ENCODE peak calls at places on chromosomes 3 and 15, in seven cellular contexts. M is astrocyte of the spinal cord, R is upper lobe of left lung, B is right atrium auricular region, V is AG09309, S is HCT116, E is SK-N-SH. N is an unnamed sample.

GRCh38 chr15:27201425-27201824 is 230.4 kb downstream of the GABRG3 start:
- DNase-seq in B (no peak), M (no peak), E (no peak), V (no peak), R (no peak), S (no peak), N (no peak)

GRCh38 chr15:99032935-99033334 is 25.3 kb upstream of the PGPEP1L start:
- DNase-seq in B (no peak), R (no peak), S (no peak), E (no peak), M (no peak), V (no peak), N (no peak)

GRCh38 chr3:161567962-161568361 is 71.4 kb downstream of the OTOL1 start:
- DNase-seq in R (no peak), V (peak), E (no peak), M (no peak), B (no peak), S (no peak), N (no peak)

GRCh38 chr3:124878561-124879394 is 8.4 kb downstream of the ITGB5 start:
- DNase-seq in V (peak), M (peak), E (no peak), R (no peak), B (peak), S (peak), N (no peak)

GRCh38 chr3:35946857-35947514 is 307.7 kb downstream of the ARPP21 start:
- DNase-seq in B (no peak), S (no peak), V (no peak), R (no peak), E (no peak), M (no peak), N (no peak)

GRCh38 chr3:195001961-195002861 is 268.7 kb downstream of the XXYLT1 start:
- DNase-seq in E (peak), V (no peak), M (peak), R (no peak), S (peak), B (peak), N (peak)

GRCh38 chr3:134803051-134803505 is 8.0 kb downstream of the EPHB1 start:
- DNase-seq in V (no peak), E (no peak), R (no peak), B (no peak), S (no peak), M (no peak), N (no peak)

GRCh38 chr3:36557021-36557707 is 176.9 kb downstream of the STAC start:
- DNase-seq in E (no peak), R (no peak), M (no peak), S (no peak), V (no peak), B (no peak), N (no peak)

GRCh38 chr15:60507596-60508424 is 28.9 kb upstream of the ICE2 start:
- DNase-seq in R (no peak), M (peak), S (peak), V (peak), E (peak), B (no peak), N (peak)

GRCh38 chr3:101384426-101384825 is 64.1 kb upstream of the IMPG2 start:
- DNase-seq in V (no peak), R (peak), E (no peak), M (no peak), B (no peak), S (no peak), N (no peak)

GRCh38 chr3:194540268-194540937 is 53.6 kb upstream of the ATP13A3 start:
- DNase-seq in E (no peak), R (no peak), S (no peak), V (no peak), B (peak), M (no peak), N (no peak)

GRCh38 chr3:45241206-45241605 is 15.1 kb upstream of the TMEM158 start:
- DNase-seq in S (no peak), B (no peak), R (no peak), V (no peak), M (no peak), E (no peak), N (no peak)

GRCh38 chr3:117084739-117085270 is 375.2 kb downstream of the TUSC7 start:
- DNase-seq in R (no peak), E (peak), M (no peak), V (no peak), S (no peak), B (no peak), N (no peak)

GRCh38 chr15:69908060-69908459 is 189.7 kb downstream of the TLE3 start:
- DNase-seq in B (no peak), S (no peak), V (no peak), M (no peak), E (no peak), R (no peak), N (no peak)

GRCh38 chr15:69460481-69460880 is 7.9 kb downstream of the RPLP1 start:
- DNase-seq in S (no peak), V (no peak), R (no peak), B (no peak), M (no peak), E (no peak), N (no peak)

GRCh38 chr15:69081310-69082004 is 67.0 kb downstream of the NOX5 start:
- DNase-seq in M (peak), B (peak), E (no peak), V (no peak), S (no peak), R (no peak), N (no peak)

GRCh38 chr3:193620055-193620454 is 27.0 kb downstream of the OPA1 start:
- DNase-seq in R (no peak), B (no peak), S (no peak), M (no peak), V (no peak), E (peak), N (no peak)

GRCh38 chr3:194306771-194307640 is 44.1 kb downstream of the CPN2 start:
- DNase-seq in S (no peak), E (no peak), M (no peak), R (no peak), V (no peak), B (no peak), N (no peak)

GRCh38 chr3:50139718-50140423 is 15.3 kb upstream of the SEMA3F start:
- DNase-seq in E (no peak), M (no peak), V (no peak), B (no peak), S (no peak), R (no peak), N (no peak)

GRCh38 chr15:83746231-83746630 is 92.3 kb downstream of the ADAMTSL3 start:
- DNase-seq in E (no peak), S (no peak), R (no peak), B (no peak), V (no peak), M (no peak), N (no peak)

GRCh38 chr3:186035277-186035676 is 73.6 kb downstream of the ETV5 start:
- DNase-seq in S (no peak), E (no peak), V (no peak), B (no peak), M (no peak), R (no peak), N (no peak)

GRCh38 chr15:91589360-91589759 is 264.1 kb upstream of the SLCO3A1 start:
- DNase-seq in R (no peak), B (no peak), V (no peak), S (no peak), M (no peak), E (no peak), N (no peak)

GRCh38 chr3:119295816-119296484 is 1.8 kb downstream of the ARHGAP31 start:
- DNase-seq in R (no peak), M (peak), S (no peak), B (no peak), V (peak), E (no peak), N (no peak)

GRCh38 chr3:190425833-190426232 is 23.9 kb downstream of the TMEM207 start:
- DNase-seq in R (no peak), S (no peak), V (no peak), B (no peak), E (no peak), M (no peak), N (no peak)

GRCh38 chr3:122307987-122308386 is 17.1 kb upstream of the CSTA start:
- DNase-seq in V (no peak), B (no peak), M (no peak), R (no peak), S (no peak), E (no peak), N (no peak)

GRCh38 chr3:140296796-140297352 is 361.9 kb downstream of the CLSTN2 start:
- DNase-seq in S (no peak), R (no peak), M (peak), E (no peak), B (no peak), V (peak), N (no peak)

GRCh38 chr3:64533565-64534317 is 154.1 kb downstream of the ADAMTS9 start:
- DNase-seq in V (peak), M (peak), E (peak), R (peak), S (peak), B (peak), N (peak)

GRCh38 chr15:89551502-89551901 is 23.8 kb upstream of the TICRR start:
- DNase-seq in B (no peak), S (no peak), M (no peak), V (no peak), E (no peak), R (no peak), N (no peak)

GRCh38 chr3:55173504-55173903 is 245.6 kb upstream of the LRTM1 start:
- DNase-seq in B (no peak), V (no peak), M (no peak), E (no peak), R (no peak), S (no peak), N (no peak)

GRCh38 chr15:75361361-75361988 is 6.9 kb downstream of the MAN2C1 start:
- DNase-seq in S (no peak), E (no peak), V (no peak), R (no peak), M (no peak), B (no peak), N (no peak)

GRCh38 chr15:75363786-75364185 is 4.6 kb downstream of the MAN2C1 start:
- DNase-seq in M (no peak), V (no peak), E (no peak), S (no peak), B (no peak), R (no peak), N (no peak)

GRCh38 chr15:75360856-75361255 is 7.6 kb downstream of the MAN2C1 start:
- DNase-seq in M (no peak), B (no peak), E (no peak), S (no peak), V (no peak), R (no peak), N (no peak)

GRCh38 chr15:75361989-75362641 is 6.3 kb downstream of the MAN2C1 start:
- DNase-seq in M (no peak), R (no peak), V (no peak), E (peak), S (no peak), B (no peak), N (no peak)

DNA sequence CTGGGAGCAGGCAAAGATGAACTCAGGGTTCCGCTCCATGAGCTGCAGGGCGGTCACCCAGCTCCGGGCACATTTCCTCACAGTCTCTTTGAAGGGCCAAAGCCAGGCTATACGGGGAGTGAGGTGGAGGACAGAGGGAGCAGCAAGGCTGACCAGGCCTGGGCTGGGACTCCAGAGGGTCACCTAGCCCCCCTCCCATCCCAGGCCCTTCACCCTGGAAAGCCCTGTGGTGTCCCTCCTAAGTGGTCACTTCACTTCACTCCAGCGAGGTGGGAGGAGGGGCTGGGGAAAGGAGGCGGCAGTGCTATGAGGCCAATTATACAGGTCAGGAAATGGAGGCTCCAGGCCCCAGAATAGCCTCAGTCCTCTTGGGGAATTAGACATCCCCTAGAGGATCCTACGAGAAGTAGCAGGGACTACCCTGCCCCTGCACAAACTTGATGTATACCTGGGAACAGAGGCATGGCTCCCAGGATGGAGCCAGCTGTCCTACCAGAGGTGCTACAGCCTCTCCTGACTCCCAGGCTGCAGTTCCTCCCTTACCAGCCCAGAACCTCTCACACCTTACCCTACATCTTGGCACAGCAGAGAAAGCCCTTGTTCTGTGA is 5.7 kb downstream of the MAN2C1 start:
- DNase-seq in B (no peak), E (no peak), M (no peak), R (no peak), V (no peak), S (no peak), N (no peak)
- TF ChIP-seq CTCF in B (no peak), E (no peak), M (no peak), R (no peak), V (no peak), S (no peak), N (no peak)

GRCh38 chr3:42092006-42092405 is 849 bp downstream of the TRAK1 start:
- DNase-seq in R (no peak), S (no peak), E (no peak), B (no peak), V (no peak), M (no peak), N (no peak)
- H3K4me3 ChIP-seq in R (peak), S (no peak), E (no peak), B (peak), V (peak), M (no peak), N (no peak)

DNA sequence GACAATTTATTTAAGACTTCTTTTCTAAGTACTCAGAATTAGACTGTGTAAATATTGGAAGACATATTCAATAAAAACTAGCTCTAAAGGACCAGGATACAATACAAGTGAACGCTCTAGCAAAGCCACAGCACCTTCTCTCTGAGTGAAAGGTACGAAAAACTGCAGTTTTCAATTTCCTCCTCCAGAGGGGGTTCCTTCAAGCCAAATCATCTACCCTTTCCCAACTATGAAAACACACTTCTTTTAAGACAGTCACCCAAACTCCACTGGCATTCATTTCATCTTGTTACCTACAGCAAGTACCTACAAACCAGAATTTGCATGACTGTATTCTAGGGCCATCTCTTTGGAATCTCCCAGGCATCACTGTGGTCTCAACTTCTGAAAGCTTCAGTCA is 165.8 kb downstream of the ERC2 start:
- DNase-seq in R (no peak), V (no peak), B (no peak), M (no peak), E (no peak), S (no peak), N (peak)
- TF ChIP-seq CTCF in R (no peak), V (peak), B (no peak), M (peak), E (peak), S (peak), N (no peak)

GRCh38 chr15:56295433-56295832 is 51.8 kb upstream of the RFX7 start:
- DNase-seq in B (no peak), V (no peak), R (no peak), M (no peak), S (no peak), E (no peak), N (no peak)
- H3K4me3 ChIP-seq in B (no peak), V (no peak), R (no peak), M (no peak), S (no peak), E (no peak), N (no peak)

DNA sequence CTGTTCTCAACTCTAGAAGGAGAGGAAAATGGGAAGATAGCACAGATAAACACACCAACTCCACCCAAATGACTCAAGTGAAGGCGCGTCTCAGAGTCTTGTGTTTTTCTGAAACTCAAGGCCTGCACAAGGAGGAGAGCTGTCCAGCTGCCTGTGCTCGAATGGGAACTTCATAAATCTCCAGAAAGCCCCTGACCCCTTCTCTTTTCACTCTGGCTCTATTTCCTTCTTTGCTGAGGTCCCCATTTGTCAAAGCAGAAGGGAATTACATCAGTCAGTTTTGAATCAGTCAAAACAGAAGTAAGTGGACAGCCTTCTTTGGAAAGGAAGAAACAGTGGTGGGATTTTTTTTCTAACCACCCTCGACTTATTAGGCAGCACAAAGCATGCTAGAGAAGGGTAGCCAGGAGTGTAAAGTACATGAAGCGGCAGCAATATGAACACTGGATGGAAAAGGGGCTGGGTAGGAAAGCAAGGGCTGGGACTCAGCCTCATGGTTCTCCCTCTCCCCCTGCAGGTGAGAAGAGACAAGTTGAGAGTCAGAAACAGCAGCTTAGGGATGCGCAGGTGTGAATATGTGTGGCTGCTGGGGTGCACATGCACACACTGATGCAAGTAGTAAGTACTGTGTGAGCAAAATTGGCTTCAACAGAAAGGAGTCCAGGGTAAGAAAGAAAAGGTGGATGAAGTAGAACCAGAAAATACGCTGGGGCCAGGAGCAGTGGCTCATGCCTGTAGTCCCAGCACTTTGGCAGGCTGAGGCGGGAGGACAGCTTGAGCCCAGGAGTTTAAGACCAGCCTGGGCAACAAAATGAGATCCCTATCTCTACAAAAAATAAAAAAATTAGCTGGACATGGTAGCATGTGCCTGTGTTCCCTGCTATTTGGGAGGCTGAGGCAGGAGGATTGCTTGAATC is 36.6 kb upstream of the MAGEF1 start:
- DNase-seq in B (no peak), M (no peak), E (peak), V (no peak), R (no peak), S (peak), N (peak)
- TF ChIP-seq CTCF in B (no peak), M (peak), E (peak), V (peak), R (no peak), S (peak), N (peak)

DNA sequence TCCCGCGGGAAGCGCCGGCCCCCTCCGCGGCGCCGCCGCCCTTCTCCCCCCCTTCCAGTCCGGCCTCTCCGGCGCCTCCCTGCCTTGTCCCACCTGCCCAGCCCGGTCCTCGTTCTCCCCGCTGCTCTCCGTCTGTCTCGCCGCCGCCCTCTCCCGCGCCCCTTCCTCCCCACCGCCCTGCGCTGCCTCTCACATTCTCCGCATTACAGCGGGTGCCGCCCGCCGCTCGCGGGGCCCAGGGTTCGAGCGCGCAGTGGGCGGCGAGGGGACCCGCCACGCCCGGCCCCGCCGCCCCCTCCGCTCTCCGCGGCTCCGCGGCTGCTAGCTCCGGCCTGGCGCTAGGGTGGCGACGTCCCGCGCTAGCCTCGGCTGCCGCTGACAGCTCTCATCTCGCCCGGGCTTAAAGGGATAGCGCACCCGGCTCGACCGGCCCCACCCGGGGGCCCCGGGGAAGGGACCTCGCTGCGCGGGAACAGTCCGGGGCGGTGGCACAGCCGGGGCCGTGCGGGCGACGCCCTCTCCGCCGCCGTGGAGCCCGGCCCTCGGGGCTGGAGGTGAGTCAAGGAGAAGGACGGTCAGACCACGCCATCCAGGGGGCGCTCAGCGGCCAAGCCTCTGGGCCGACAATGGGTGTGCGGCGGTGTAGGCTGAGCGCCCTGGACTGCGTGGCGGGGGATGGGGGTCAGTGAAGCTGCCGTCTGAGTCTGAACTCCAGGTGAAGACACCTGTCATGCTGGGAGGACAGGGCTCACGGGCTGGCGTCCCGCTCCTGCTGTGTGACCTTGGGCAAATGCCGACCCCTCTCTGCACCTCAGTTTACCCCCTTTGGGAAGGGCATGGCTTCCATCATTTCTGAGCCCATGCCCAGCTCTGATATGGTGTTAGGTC is 187.4 kb upstream of the LINGO1 start:
- DNase-seq in B (no peak), M (no peak), E (peak), V (no peak), R (no peak), S (peak), N (peak)
- H3K4me3 ChIP-seq in B (peak), M (no peak), E (peak), V (no peak), R (peak), S (peak), N (peak)

GRCh38 chr15:22979069-22979698 is 984 bp downstream of the CYFIP1 start:
- DNase-seq in V (no peak), E (peak), B (peak), R (peak), S (no peak), M (peak), N (peak)
- TF ChIP-seq CTCF in V (no peak), E (no peak), B (peak), R (no peak), S (no peak), M (no peak), N (no peak)

GRCh38 chr3:16883057-16883725 is 1.6 kb upstream of the PLCL2 start:
- DNase-seq in B (no peak), E (peak), S (no peak), R (peak), M (peak), V (peak), N (no peak)
- H3K4me3 ChIP-seq in B (peak), E (no peak), S (no peak), R (no peak), M (no peak), V (peak), N (no peak)